ENCODE peak calls at places on chromosomes 13 and 19, in six cellular contexts. P, J, O, I, L and Y are unnamed samples.

GRCh38 chr13:105956891-105957290 is 578.6 kb downstream of the EFNB2 start:
- DNase-seq in P (no peak), J (no peak), O (no peak), I (no peak), L (no peak), Y (no peak)

GRCh38 chr19:5096536-5096935 is 127.6 kb downstream of the KDM4B start:
- DNase-seq in P (no peak), J (no peak), O (no peak), I (no peak), L (no peak), Y (no peak)

GRCh38 chr13:76879876-76880270 is 6.3 kb downstream of the KCTD12 start:
- DNase-seq in P (no peak), J (no peak), O (no peak), I (no peak), L (no peak), Y (no peak)

GRCh38 chr13:69681722-69682121 is 425.9 kb upstream of the ATXN8OS start:
- DNase-seq in P (no peak), J (no peak), O (no peak), I (no peak), L (no peak), Y (no peak)

GRCh38 chr13:50762969-50763568 is 80.4 kb downstream of the DLEU7 start:
- DNase-seq in P (peak; percentile 76), J (no peak), O (no peak), I (no peak), L (no peak), Y (no peak)

GRCh38 chr19:30498707-30499106 is 126.5 kb downstream of the ZNF536 start:
- DNase-seq in P (no peak), J (peak; percentile 24), O (no peak), I (no peak), L (no peak), Y (no peak)

GRCh38 chr19:19643158-19644053 is at the start of gene GMIP:
- DNase-seq in P (peak; percentile 85), J (peak; percentile 83), O (no peak), I (peak; percentile 77), L (peak; percentile 63), Y (no peak)

GRCh38 chr19:57351867-57352266 is 796 bp downstream of the ZNF304 start:
- DNase-seq in P (no peak), J (no peak), O (no peak), I (no peak), L (no peak), Y (no peak)

GRCh38 chr19:2523630-2524311 is 47.8 kb downstream of the GADD45B start:
- DNase-seq in P (no peak), J (no peak), O (no peak), I (no peak), L (no peak), Y (no peak)

GRCh38 chr19:6100284-6100915 is 9.9 kb downstream of the RFX2 start:
- DNase-seq in P (no peak), J (no peak), O (no peak), I (no peak), L (no peak), Y (no peak)

GRCh38 chr19:13243971-13244370 is 93.8 kb downstream of the IER2 start:
- DNase-seq in P (no peak), J (no peak), O (no peak), I (peak; percentile 40), L (no peak), Y (no peak)

GRCh38 chr19:33493401-33494275 is 28.0 kb downstream of the PEPD start:
- DNase-seq in P (no peak), J (no peak), O (no peak), I (no peak), L (no peak), Y (no peak)

GRCh38 chr13:91291078-91291477 is 56.4 kb upstream of the MIR17HG start:
- DNase-seq in P (no peak), J (no peak), O (no peak), I (no peak), L (no peak), Y (no peak)

GRCh38 chr13:29852464-29853054 is 2.1 kb upstream of the UBL3 start:
- DNase-seq in P (no peak), J (no peak), O (no peak), I (no peak), L (no peak), Y (no peak)

GRCh38 chr19:14315433-14315832 is 65.8 kb upstream of the ADGRE5 start:
- DNase-seq in P (no peak), J (no peak), O (no peak), I (no peak), L (no peak), Y (no peak)

GRCh38 chr13:112643759-112644459 is 45.9 kb upstream of the ATP11A start:
- DNase-seq in P (no peak), J (no peak), O (no peak), I (no peak), L (no peak), Y (no peak)

GRCh38 chr19:33273881-33274662 is 28.3 kb downstream of the CEBPA start:
- DNase-seq in P (no peak), J (peak; percentile 31), O (peak; percentile 62), I (peak; percentile 72), L (peak; percentile 51), Y (peak; percentile 92)

DNA sequence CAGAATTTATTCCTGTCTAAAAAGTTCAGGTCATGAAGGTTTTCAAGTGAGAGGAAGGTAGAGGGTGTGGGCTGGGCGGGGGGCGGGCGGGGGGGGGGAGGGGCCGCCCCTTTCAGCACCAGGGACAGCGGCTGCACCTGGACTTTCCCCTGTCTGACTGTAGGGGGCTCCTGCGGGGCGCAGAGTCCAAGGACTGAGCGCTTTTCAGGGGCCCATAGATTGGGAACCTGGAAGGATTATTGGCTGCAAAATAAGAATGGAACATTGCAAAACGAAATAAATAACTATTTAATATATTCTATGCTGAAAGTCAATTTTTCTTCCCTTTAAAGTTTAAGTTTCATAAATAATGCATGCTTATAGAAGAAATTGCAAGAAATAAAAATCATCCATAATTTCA is 8.9 kb upstream of the CYP4F3 start:
- DNase-seq in P (peak; percentile 43), J (no peak), O (no peak), I (peak; percentile 44), L (no peak), Y (no peak)
- TF ChIP-seq CTCF in P (peak; percentile 60), J (no peak), O (no peak), I (peak; percentile 63), L (no peak), Y (peak; percentile 44)

DNA sequence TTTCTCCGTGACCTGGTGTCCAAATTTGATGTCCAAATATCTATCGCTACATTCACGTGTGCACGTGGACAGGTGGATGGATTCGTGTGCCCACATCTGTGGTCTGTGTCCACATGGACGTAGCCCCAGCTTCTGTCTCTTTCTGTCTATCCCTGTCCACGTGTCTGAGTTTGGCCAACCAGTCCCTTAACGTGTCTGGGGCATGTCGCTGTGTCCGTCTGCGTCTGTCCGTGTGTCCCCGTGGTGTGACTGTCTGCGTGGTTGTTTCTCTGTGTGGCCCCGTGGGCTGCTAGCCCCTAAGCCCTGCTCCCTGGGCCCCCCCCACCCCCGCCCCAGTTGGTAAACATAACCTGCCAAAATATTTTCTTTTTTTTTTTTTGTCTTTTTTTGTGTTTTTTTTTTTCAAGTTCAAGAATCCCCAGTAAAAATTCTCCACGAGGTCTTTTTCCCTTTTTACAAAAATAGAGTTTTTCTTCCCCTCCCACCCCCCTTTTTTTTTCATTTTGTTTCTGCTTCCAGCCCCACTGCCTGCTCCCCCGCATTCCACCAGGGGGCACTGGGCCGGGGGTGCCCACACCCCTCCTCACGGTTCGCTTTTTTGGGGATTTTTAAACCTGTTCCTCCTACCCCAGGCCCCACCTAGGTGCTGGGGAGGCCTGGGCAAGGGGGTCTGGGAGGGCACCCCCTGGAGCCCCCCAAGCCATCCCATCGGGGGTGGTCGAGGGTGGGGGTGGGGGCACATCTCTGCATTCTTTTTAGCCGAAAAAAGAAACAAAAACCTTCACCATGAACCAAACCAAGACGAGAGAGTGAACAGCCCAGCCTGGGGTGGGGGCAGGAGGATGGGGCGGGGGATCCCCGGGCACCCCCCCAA is 18.3 kb downstream of the PRKCSH start:
- DNase-seq in P (peak; percentile 44), J (peak; percentile 39), O (no peak), I (no peak), L (no peak), Y (no peak)
- TF ChIP-seq CTCF in P (peak; percentile 87), J (peak; percentile 65), O (peak; percentile 31), I (peak; percentile 16), L (no peak), Y (peak; percentile 33)

GRCh38 chr13:36819064-36819810 is at the start of gene RFXAP:
- DNase-seq in P (peak; percentile 96), J (peak; percentile 94), O (peak; percentile 66), I (peak; percentile 83), L (peak; percentile 70), Y (peak; percentile 17)
- TF ChIP-seq CTCF in P (no peak), J (no peak), O (no peak), I (no peak), L (no peak), Y (no peak)

GRCh38 chr13:95536629-95537241 is 15.8 kb upstream of the CLDN10 start:
- DNase-seq in P (peak; percentile 27), J (no peak), O (no peak), I (peak; percentile 68), L (no peak), Y (peak; percentile 5)
- TF ChIP-seq CTCF in P (peak; percentile 73), J (peak; percentile 67), O (peak; percentile 46), I (peak; percentile 42), L (no peak), Y (peak; percentile 19)

DNA sequence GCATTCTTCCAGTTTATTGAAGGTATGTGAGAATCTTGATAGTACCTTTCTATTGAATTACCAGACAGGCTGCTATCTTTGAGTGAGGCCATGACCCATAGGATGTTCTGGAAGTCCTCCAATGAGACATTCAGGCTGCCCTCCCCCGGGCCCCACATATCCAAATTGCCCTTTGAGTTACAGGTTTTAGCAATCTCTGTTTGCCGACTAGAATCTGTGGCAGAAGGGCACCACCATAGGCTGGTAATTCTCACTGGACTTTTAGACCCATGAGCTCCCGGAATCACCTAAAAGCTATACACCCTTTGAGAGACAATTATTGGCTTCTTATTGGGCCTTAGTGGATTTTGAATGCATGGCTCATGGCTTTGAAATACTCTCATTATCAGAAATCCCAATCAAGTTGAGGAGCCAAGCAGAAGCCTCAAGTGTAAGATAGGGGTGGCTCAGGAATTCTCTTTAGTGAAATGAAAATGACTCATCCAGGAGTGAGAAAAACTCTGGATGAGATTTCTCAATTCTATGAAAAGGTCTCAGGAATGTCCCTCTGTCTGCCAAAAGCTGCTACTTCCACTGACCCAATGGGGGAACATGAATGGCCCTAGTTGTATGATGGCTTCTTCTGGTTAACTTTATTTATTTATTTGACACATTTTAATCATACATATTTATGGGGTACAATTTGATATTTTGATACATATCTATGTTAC is 172.1 kb upstream of the CSNK1A1L start:
- DNase-seq in P (no peak), J (no peak), O (no peak), I (peak; percentile 70), L (no peak), Y (peak; percentile 31)
- TF ChIP-seq CTCF in P (no peak), J (no peak), O (no peak), I (no peak), L (no peak), Y (no peak)

DNA sequence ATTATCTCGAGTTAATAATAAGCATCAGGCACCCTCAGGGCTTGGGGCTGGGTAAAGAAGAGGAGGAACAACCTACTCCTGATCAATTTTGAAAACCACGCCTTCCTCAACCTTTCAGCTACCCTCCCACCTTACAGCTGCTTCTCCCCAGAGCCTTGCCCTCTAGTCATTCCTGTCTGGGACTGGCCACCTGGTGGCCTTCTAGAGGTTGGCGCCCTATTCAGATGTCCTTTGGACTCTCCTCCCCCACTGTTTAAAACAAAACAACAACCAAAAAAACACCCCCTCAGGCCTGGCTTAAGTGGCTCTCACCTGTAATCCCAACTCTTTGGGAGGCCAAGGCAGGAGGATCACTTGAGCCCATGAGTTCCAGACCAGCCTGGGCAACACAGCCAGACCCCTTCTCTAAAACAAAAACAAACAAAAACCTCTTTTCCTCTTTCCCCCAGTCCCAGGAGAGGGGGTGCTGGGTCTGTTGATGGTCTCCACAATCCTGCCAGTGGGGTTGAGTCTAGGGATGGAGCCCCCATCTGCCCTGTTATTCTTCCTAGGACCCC is 62.3 kb downstream of the CCDC70 start:
- DNase-seq in P (no peak), J (peak; percentile 35), O (no peak), I (peak; percentile 31), L (no peak), Y (no peak)
- TF ChIP-seq CTCF in P (no peak), J (peak; percentile 59), O (peak; percentile 17), I (peak; percentile 15), L (no peak), Y (peak; percentile 24)